ENCODE peak calls at places on chromosomes 16 and 17, in four cellular contexts. E, R, O and Q are unnamed samples.

GRCh38 chr17:83151442-83152220 is 72.2 kb downstream of the METRNL start:
- DNase-seq in E (peak; percentile 9), R (peak; percentile 94), O (no peak), Q (no peak)

GRCh38 chr17:81176656-81177055 is 10.6 kb upstream of the AATK start:
- DNase-seq in E (no peak), R (peak; percentile 30), O (no peak), Q (no peak)

GRCh38 chr16:58031016-58031800 is 5.7 kb downstream of the MMP15 start:
- DNase-seq in E (no peak), R (no peak), O (no peak), Q (no peak)

GRCh38 chr16:9286930-9287329 is 195.5 kb downstream of the HAPSTR1 start:
- DNase-seq in E (no peak), R (no peak), O (no peak), Q (no peak)

GRCh38 chr17:78236362-78237127 is 5.1 kb downstream of the TMEM235 start:
- DNase-seq in E (no peak), R (no peak), O (no peak), Q (no peak)

GRCh38 chr17:44693609-44694008 is 4.0 kb upstream of the CCDC43 start:
- DNase-seq in E (no peak), R (no peak), O (no peak), Q (no peak)

GRCh38 chr17:37405955-37406634 is 541 bp downstream of the ACACA start:
- DNase-seq in E (no peak), R (no peak), O (no peak), Q (no peak)

GRCh38 chr16:81495321-81496234 is 51.0 kb downstream of the CMIP start:
- DNase-seq in E (peak; percentile 98), R (no peak), O (no peak), Q (no peak)

GRCh38 chr17:67520916-67521772 is 144.1 kb downstream of the PITPNC1 start:
- DNase-seq in E (no peak), R (no peak), O (no peak), Q (no peak)

GRCh38 chr17:83193336-83194188 is 114.2 kb downstream of the METRNL start:
- DNase-seq in E (no peak), R (no peak), O (no peak), Q (peak; percentile 2)

GRCh38 chr16:24010440-24011089 is 174.8 kb downstream of the PRKCB start:
- DNase-seq in E (peak; percentile 77), R (peak; percentile 79), O (peak; percentile 60), Q (peak; percentile 81)

GRCh38 chr16:87582221-87582965 is 19.9 kb upstream of the JPH3 start:
- DNase-seq in E (no peak), R (no peak), O (no peak), Q (no peak)

GRCh38 chr16:54801445-54801844 is 129.2 kb upstream of the IRX5 start:
- DNase-seq in E (no peak), R (no peak), O (no peak), Q (no peak)

GRCh38 chr17:78966123-78966813 is 13.5 kb downstream of the LGALS3BP start:
- DNase-seq in E (no peak), R (no peak), O (no peak), Q (no peak)

GRCh38 chr16:75559564-75560372 is 3.7 kb upstream of the TMEM231 start:
- DNase-seq in E (peak; percentile 79), R (no peak), O (no peak), Q (no peak)

GRCh38 chr17:69672924-69673323 is 258.4 kb downstream of the MAP2K6 start:
- DNase-seq in E (no peak), R (no peak), O (no peak), Q (no peak)

GRCh38 chr17:69669441-69670178 is 255.1 kb downstream of the MAP2K6 start:
- DNase-seq in E (no peak), R (no peak), O (no peak), Q (no peak)
- TF ChIP-seq ATF2 in E (no peak), R (no peak), O (no peak), Q (no peak)

DNA sequence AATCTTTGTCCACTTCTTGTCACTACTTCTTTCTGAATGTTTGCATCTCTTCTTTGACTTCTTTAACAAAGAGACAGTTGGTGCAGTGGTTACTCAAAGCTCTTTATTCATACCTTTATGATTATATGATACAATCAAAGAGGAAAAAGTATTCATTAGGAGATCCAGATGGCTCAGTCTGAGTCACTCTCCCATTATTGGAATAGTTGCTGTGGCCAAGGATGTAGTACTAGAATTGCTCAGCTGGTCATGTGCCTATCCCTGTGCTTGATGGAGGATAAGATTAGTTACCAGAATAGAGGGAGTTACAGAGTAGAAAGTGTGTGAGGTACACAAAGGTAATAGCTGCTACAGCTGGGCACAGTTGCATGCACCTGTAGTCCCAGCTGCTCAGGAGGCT is 18.3 kb downstream of the BCAS3 start:
- DNase-seq in E (no peak), R (no peak), O (no peak), Q (no peak)
- TF ChIP-seq NR2C2 in E (no peak), R (no peak), O (no peak), Q (no peak)

DNA sequence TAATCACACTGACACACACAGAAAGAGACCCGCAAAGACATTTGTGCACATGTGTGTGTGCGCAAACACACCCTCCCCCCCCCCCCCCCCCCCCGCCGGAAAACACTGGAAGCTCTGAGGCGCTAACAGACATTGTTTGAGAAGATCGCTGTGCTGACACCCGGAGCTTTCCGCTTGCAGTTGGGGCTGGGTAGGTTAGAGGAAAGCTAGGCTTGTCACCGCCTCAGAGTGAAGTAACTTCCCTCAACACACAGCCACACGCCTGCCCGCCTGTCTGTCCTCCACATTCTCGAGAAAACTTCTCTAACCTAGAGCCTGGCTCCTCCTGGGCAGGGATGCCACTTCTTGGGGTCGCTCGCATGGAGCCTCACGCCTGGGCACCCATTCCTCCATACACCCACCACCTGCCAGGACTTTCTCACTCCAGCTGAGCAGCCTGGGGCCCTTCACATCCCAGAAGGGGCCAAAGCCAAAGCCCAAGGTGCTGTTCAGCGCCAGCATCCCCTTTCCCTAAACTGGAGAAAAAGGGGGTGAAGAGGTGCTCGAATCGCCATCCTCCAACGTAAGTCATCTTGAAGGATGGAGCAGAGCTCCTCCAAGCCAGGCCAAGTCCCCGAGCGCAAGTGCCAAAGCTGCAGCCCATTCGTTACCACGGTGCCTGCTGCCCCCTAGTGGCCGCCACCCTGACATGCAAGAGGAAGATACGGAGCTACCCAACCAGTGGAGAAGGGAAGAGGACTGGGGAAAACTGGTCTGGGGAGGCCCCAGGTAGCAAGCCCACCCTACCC is 63.4 kb downstream of the MYO18A start:
- DNase-seq in E (peak; percentile 77), R (peak; percentile 18), O (peak; percentile 5), Q (peak; percentile 93)
- TF ChIP-seq ATF2 in E (no peak), R (no peak), O (no peak), Q (no peak)

DNA sequence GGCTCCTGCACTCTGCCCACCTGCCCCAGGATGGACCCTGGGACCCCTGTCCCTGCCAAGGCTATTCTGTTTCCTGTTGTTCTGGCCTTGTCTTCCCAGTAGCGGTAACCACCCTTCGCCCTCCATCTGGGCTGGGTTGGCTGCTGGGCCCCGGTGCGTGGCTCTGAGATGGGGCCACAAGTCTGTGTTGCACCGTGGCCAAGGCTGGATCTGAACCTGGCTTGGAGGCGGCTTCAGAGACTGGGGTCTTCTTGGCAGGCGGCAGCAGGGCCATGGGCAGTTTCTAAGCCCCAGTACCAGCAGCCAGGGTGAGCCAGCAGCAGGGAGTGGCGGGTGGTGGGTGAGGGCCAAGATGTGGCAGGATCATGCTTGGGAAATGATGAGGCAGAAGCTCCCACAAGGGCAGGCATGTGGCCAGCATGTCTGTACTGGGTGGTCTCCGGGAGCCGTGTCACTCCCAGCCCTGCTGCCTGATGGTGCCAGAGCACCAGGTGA is 12.6 kb downstream of the MAP2K3 start:
- DNase-seq in E (no peak), R (no peak), O (no peak), Q (no peak)
- TF ChIP-seq NR2C2 in E (no peak), R (no peak), O (no peak), Q (no peak)

DNA sequence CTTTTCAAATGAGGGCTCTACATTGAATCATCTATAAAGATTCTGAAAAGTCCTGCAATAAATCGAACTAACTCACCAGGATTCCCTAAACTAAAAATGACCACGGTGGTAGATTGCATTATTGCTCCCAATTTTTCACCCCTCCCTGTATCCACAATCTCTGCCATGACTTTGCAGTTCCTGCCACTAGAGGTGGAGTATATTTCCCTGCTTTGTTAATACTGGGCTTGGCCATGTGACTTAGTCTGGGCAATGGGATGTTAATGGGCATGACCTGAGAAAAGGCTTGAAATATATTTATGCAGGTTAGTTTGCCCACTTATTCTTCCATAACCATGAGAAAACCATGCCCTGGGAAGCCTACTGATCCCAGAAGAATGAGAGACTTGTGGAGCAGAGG is 59.1 kb downstream of the NOG start:
- DNase-seq in E (no peak), R (no peak), O (no peak), Q (no peak)
- TF ChIP-seq ATF2 in E (no peak), R (no peak), O (no peak), Q (no peak)

DNA sequence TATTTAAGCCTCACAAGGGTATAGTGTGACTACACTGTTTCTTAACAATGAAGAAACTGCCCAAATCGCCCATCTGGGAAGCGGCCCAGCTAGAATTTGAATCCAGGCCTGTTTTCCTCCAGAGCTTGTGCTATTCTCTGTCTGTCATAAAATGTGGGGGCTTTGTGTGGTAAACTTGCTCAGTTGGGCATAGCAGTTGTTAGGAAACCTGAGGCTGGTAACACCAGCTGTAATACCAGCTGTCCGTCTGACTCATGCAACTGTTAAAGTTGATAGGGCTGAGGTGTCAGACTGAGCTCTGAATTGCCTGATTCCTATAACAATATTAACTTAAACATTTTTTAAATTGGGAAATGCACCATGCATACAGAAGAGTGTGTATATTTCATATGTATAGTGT is 9.3 kb downstream of the NOD2 start:
- DNase-seq in E (no peak), R (no peak), O (no peak), Q (no peak)
- TF ChIP-seq NR2C2 in E (no peak), R (no peak), O (no peak), Q (no peak)

GRCh38 chr17:16286947-16287562 is 66.2 kb downstream of the CENPV start:
- DNase-seq in E (peak; percentile 25), R (no peak), O (peak; percentile 51), Q (peak; percentile 31)
- TF ChIP-seq ATF2 in E (no peak), R (no peak), O (peak; percentile 0), Q (no peak)

GRCh38 chr17:15918261-15918660 is 26.7 kb upstream of the ADORA2B start:
- DNase-seq in E (no peak), R (no peak), O (no peak), Q (peak; percentile 4)

GRCh38 chr17:15918661-15919259 is 26.2 kb upstream of the ADORA2B start:
- DNase-seq in E (no peak), R (no peak), O (no peak), Q (peak; percentile 3)

GRCh38 chr17:15915996-15916395 is 28.9 kb upstream of the ADORA2B start:
- DNase-seq in E (no peak), R (no peak), O (no peak), Q (peak; percentile 8)

GRCh38 chr17:15917021-15917438 is 27.9 kb upstream of the ADORA2B start:
- DNase-seq in E (no peak), R (no peak), O (no peak), Q (peak; percentile 11)

GRCh38 chr17:15917439-15918027 is 27.4 kb upstream of the ADORA2B start:
- DNase-seq in E (no peak), R (no peak), O (no peak), Q (peak; percentile 46)
- TF ChIP-seq NR2C2 in E (no peak), R (no peak), O (no peak), Q (no peak)

GRCh38 chr16:70575376-70575775 is 51.8 kb downstream of the SF3B3 start:
- DNase-seq in E (no peak), R (no peak), O (no peak), Q (no peak)
- TF ChIP-seq ATF2 in E (no peak), R (no peak), O (no peak), Q (no peak)

GRCh38 chr17:42937712-42938596 is 26.3 kb downstream of the AARSD1 start:
- DNase-seq in E (peak; percentile 65), R (peak; percentile 73), O (no peak), Q (peak; percentile 66)
- TF ChIP-seq NR2C2 in E (no peak), R (no peak), O (no peak), Q (no peak)